ENCODE peak calls at places on chromosomes 2 and 18, in seven cellular contexts. L is foreskin fibroblast; R is T-helper 2 cell; X is activated CD8-positive, alpha-beta memory T cell treated with anti-CD3 and anti-CD28 coated beads for 1 hour; H is type B pancreatic cell; J is choroid plexus epithelial cell; W is stimulated activated CD4-positive, alpha-beta T cell treated with anti-CD3 and anti-CD28 coated beads, Interleukin-12 subunit alpha, Interleukin-12 subunit beta, amount 100 ng/mL, for 48 hours. E is an unnamed sample.
A peak's percentile ranks its signal among the peaks of the same experiment; 100 is the strongest.

GRCh38 chr18:80112623-80113248 is 3.7 kb downstream of the ADNP2 start:
- DNase-seq in L (no peak), H (no peak), X (no peak), J (no peak), R (no peak), W (no peak), E (no peak)

GRCh38 chr2:202377308-202377736 is 1.2 kb downstream of the BMPR2 start:
- DNase-seq in L (peak; percentile 76), H (no peak), R (no peak), W (no peak), J (peak; percentile 31), X (no peak), E (no peak)

GRCh38 chr2:237972211-237972610 is 5.4 kb downstream of the UBE2F start:
- DNase-seq in H (no peak), J (no peak), L (no peak), R (no peak), X (no peak), W (no peak), E (no peak)

GRCh38 chr18:56836173-56836572 is 185.0 kb downstream of the WDR7 start:
- DNase-seq in X (no peak), R (no peak), J (no peak), W (no peak), L (no peak), H (no peak), E (no peak)

GRCh38 chr18:45119888-45120287 is 439.2 kb downstream of the SETBP1 start:
- DNase-seq in J (no peak), W (no peak), H (no peak), X (no peak), L (no peak), R (no peak), E (no peak)

GRCh38 chr2:53202063-53202462 is 565.5 kb upstream of the CHAC2 start:
- DNase-seq in J (peak; percentile 79), W (no peak), X (no peak), H (no peak), R (no peak), L (peak; percentile 64), E (no peak)

GRCh38 chr18:67515987-67516431 is 511 bp downstream of the DSEL start:
- DNase-seq in H (peak; percentile 88), W (peak; percentile 15), R (peak; percentile 24), X (peak; percentile 33), L (peak; percentile 93), J (peak; percentile 94), E (peak; percentile 22)

GRCh38 chr18:24770625-24771024 is 310.2 kb downstream of the HRH4 start:
- DNase-seq in L (no peak), H (no peak), X (no peak), J (no peak), W (no peak), R (no peak), E (no peak)

GRCh38 chr2:120349125-120349921 is 3.4 kb downstream of the INHBB start:
- DNase-seq in H (no peak), L (no peak), X (no peak), W (no peak), R (no peak), J (no peak), E (no peak)

GRCh38 chr2:207385903-207386302 is 143.9 kb upstream of the CREB1 start:
- DNase-seq in W (no peak), R (no peak), J (peak; percentile 87), X (no peak), H (no peak), L (peak; percentile 81), E (no peak)

GRCh38 chr2:216698895-216699294 is 3.5 kb upstream of the IGFBP5 start:
- DNase-seq in X (no peak), J (peak; percentile 89), W (no peak), L (peak; percentile 77), H (no peak), R (no peak), E (no peak)

GRCh38 chr18:61892683-61893303 is at the start of gene RNF152:
- DNase-seq in H (peak; percentile 71), W (no peak), R (peak; percentile 16), X (peak; percentile 4), J (peak; percentile 46), L (peak; percentile 60), E (no peak)

GRCh38 chr2:136359121-136359965 is 241.4 kb upstream of the CXCR4 start:
- DNase-seq in W (no peak), R (no peak), H (no peak), X (no peak), L (no peak), J (no peak), E (no peak)

GRCh38 chr2:25316101-25316500 is 25.6 kb downstream of the DNMT3A start:
- DNase-seq in W (no peak), L (peak; percentile 28), J (no peak), H (no peak), X (no peak), R (no peak), E (no peak)

GRCh38 chr2:219298759-219299371 is 10.3 kb downstream of the PTPRN start:
- DNase-seq in L (peak; percentile 89), W (peak; percentile 82), X (peak; percentile 79), H (peak; percentile 92), R (peak; percentile 77), J (peak; percentile 83), E (peak; percentile 81)

GRCh38 chr2:75174981-75175380 is 24.3 kb downstream of the TACR1 start:
- DNase-seq in R (no peak), W (no peak), H (no peak), L (no peak), J (no peak), X (no peak), E (no peak)

GRCh38 chr2:219551412-219551811 is 7.6 kb downstream of the TMEM198 start:
- DNase-seq in R (no peak), W (no peak), X (no peak), H (no peak), L (peak; percentile 81), J (peak; percentile 20), E (no peak)

GRCh38 chr2:222733470-222733845 is 62.0 kb downstream of the MOGAT1 start:
- DNase-seq in W (no peak), H (no peak), J (no peak), L (no peak), R (no peak), X (no peak), E (no peak)

GRCh38 chr2:188303363-188304031 is 11.8 kb downstream of the GULP1 start:
- DNase-seq in H (no peak), R (no peak), W (no peak), J (peak; percentile 75), X (no peak), L (peak; percentile 84), E (no peak)

GRCh38 chr2:45406626-45407025 is 204.4 kb downstream of the SRBD1 start:
- DNase-seq in R (no peak), W (no peak), X (no peak), L (peak; percentile 27), H (no peak), J (peak; percentile 67), E (no peak)

GRCh38 chr2:146764301-146764700 is 1080.5 kb upstream of the ACVR2A start:
- DNase-seq in L (peak; percentile 2), J (peak; percentile 59), W (no peak), H (no peak), R (no peak), X (no peak), E (no peak)

GRCh38 chr2:124426630-124427029 is 401.5 kb downstream of the CNTNAP5 start:
- DNase-seq in X (no peak), R (no peak), W (no peak), L (no peak), J (no peak), H (no peak), E (no peak)

GRCh38 chr2:32246911-32247310 is 17.8 kb downstream of the NLRC4 start:
- DNase-seq in J (no peak), H (no peak), X (no peak), L (no peak), R (no peak), W (no peak), E (no peak)

GRCh38 chr2:212227755-212228154 is 310.8 kb downstream of the ERBB4 start:
- DNase-seq in J (peak; percentile 96), R (no peak), W (no peak), H (no peak), X (no peak), L (peak; percentile 84), E (no peak)

GRCh38 chr2:222722327-222722946 is 51.0 kb downstream of the MOGAT1 start:
- DNase-seq in J (peak; percentile 68), R (no peak), W (no peak), H (no peak), L (peak; percentile 76), X (no peak), E (no peak)

E was measured in T follicular helper cell.